ENCODE peak calls at places on chromosome 16, in four cellular contexts. M is GM23338, Z is fibroblast of lung, W is endothelial cell of umbilical vein. R is an unnamed sample.

GRCh38 chr16:74606521-74607309 is at the start of gene GLG1:
- DNase-seq in M (peak; percentile 95), Z (peak; percentile 90), W (peak; percentile 94), R (peak; percentile 97)

GRCh38 chr16:57750796-57751538 is 15.4 kb downstream of the KATNB1 start:
- DNase-seq in M (no peak), Z (no peak), W (no peak), R (no peak)

GRCh38 chr16:48950184-48950583 is 331.5 kb downstream of the CBLN1 start:
- DNase-seq in M (no peak), Z (peak; percentile 24), W (no peak), R (no peak)

GRCh38 chr16:87583453-87584131 is 18.7 kb upstream of the JPH3 start:
- DNase-seq in M (peak; percentile 50), Z (peak; percentile 76), W (peak; percentile 35), R (no peak)

GRCh38 chr16:5444181-5444580 is 346.6 kb upstream of the EEF2KMT start:
- DNase-seq in M (no peak), Z (no peak), W (no peak), R (no peak)

GRCh38 chr16:23948949-23949392 is 113.2 kb downstream of the PRKCB start:
- DNase-seq in M (no peak), Z (no peak), W (no peak), R (no peak)

GRCh38 chr16:82758406-82758805 is 131.6 kb downstream of the CDH13 start:
- DNase-seq in M (no peak), Z (no peak), W (no peak), R (no peak)

GRCh38 chr16:14405611-14406537 is 224.2 kb downstream of the PARN start:
- DNase-seq in M (peak; percentile 89), Z (no peak), W (no peak), R (peak; percentile 56)

GRCh38 chr16:46908540-46909372 is 24.6 kb downstream of the GPT2 start:
- DNase-seq in M (peak; percentile 93), Z (peak; percentile 50), W (peak; percentile 66), R (peak; percentile 79)

GRCh38 chr16:57131351-57131970 is 39.1 kb downstream of the CPNE2 start:
- DNase-seq in M (no peak), Z (no peak), W (no peak), R (no peak)

GRCh38 chr16:86509759-86510464 is 415 bp upstream of the FOXF1 start:
- DNase-seq in M (peak; percentile 80), Z (peak; percentile 93), W (peak; percentile 62), R (peak; percentile 87)

GRCh38 chr16:35690413-35690812 is 2231.0 kb downstream of the TP53TG3F start:
- DNase-seq in M (no peak), Z (no peak), W (no peak), R (no peak)

GRCh38 chr16:47774661-47775060 is 313.5 kb downstream of the PHKB start:
- DNase-seq in M (peak; percentile 55), Z (peak; percentile 11), W (no peak), R (peak; percentile 54)

GRCh38 chr16:7025616-7026190 is 306.9 kb upstream of the RBFOX1 start:
- DNase-seq in M (peak; percentile 76), Z (no peak), W (no peak), R (peak; percentile 92)

GRCh38 chr16:57598437-57598836 is 30.0 kb upstream of the ADGRG1 start:
- DNase-seq in M (no peak), Z (no peak), W (no peak), R (no peak)

GRCh38 chr16:56869513-56870270 is 4.7 kb downstream of the SLC12A3 start:
- DNase-seq in M (peak; percentile 75), Z (no peak), W (no peak), R (no peak)

GRCh38 chr16:24520983-24521382 is 18.4 kb upstream of the RBBP6 start:
- DNase-seq in M (no peak), Z (no peak), W (no peak), R (no peak)

GRCh38 chr16:70695351-70696070 is 9.7 kb upstream of the MTSS2 start:
- DNase-seq in M (peak; percentile 60), Z (peak; percentile 41), W (peak; percentile 86), R (no peak)

GRCh38 chr16:83045790-83046189 is 419.0 kb downstream of the CDH13 start:
- DNase-seq in M (no peak), Z (no peak), W (no peak), R (no peak)

GRCh38 chr16:13471036-13471435 is 448.9 kb upstream of the ERCC4 start:
- DNase-seq in M (peak; percentile 33), Z (no peak), W (no peak), R (peak; percentile 46)

GRCh38 chr16:68732068-68732680 is 4.9 kb upstream of the CDH1 start:
- DNase-seq in M (peak; percentile 74), Z (peak; percentile 36), W (no peak), R (peak; percentile 74)

GRCh38 chr16:15643453-15644305 is 725 bp upstream of the MARF1 start:
- DNase-seq in M (peak; percentile 57), Z (peak; percentile 60), W (peak; percentile 73), R (peak; percentile 77)

GRCh38 chr16:81424761-81425160 is 19.8 kb upstream of the CMIP start:
- DNase-seq in M (no peak), Z (no peak), W (no peak), R (no peak)

GRCh38 chr16:85227262-85227923 is 115.1 kb upstream of the CIBAR2 start:
- DNase-seq in M (no peak), Z (peak; percentile 87), W (no peak), R (no peak)

GRCh38 chr16:81946206-81946605 is 65.1 kb downstream of the SDR42E1 start:
- DNase-seq in M (no peak), Z (peak; percentile 68), W (no peak), R (no peak)

GRCh38 chr16:73778872-73779271 is 517.7 kb upstream of the PSMD7 start:
- DNase-seq in M (no peak), Z (no peak), W (no peak), R (no peak)

GRCh38 chr16:9666834-9667480 is 515.3 kb downstream of the GRIN2A start:
- DNase-seq in M (no peak), Z (no peak), W (no peak), R (no peak)

GRCh38 chr16:72829846-72830620 is 217.9 kb downstream of the ZFHX3 start:
- DNase-seq in M (no peak), Z (no peak), W (no peak), R (no peak)

GRCh38 chr16:87528690-87529579 is 36.1 kb upstream of the ZCCHC14 start:
- DNase-seq in M (no peak), Z (no peak), W (no peak), R (peak; percentile 31)

GRCh38 chr16:64754279-64754678 is 367.6 kb downstream of the CDH11 start:
- DNase-seq in M (no peak), Z (peak; percentile 59), W (no peak), R (no peak)

GRCh38 chr16:69691980-69692911 is 34.1 kb downstream of the NQO1 start:
- DNase-seq in M (no peak), Z (peak; percentile 45), W (no peak), R (peak; percentile 29)

GRCh38 chr16:83363521-83363920 is 444.3 kb upstream of the HSBP1 start:
- DNase-seq in M (no peak), Z (no peak), W (no peak), R (no peak)

GRCh38 chr16:64983983-64984382 is 137.9 kb downstream of the CDH11 start:
- DNase-seq in M (peak; percentile 83), Z (peak; percentile 86), W (peak; percentile 80), R (peak; percentile 81)

DNA sequence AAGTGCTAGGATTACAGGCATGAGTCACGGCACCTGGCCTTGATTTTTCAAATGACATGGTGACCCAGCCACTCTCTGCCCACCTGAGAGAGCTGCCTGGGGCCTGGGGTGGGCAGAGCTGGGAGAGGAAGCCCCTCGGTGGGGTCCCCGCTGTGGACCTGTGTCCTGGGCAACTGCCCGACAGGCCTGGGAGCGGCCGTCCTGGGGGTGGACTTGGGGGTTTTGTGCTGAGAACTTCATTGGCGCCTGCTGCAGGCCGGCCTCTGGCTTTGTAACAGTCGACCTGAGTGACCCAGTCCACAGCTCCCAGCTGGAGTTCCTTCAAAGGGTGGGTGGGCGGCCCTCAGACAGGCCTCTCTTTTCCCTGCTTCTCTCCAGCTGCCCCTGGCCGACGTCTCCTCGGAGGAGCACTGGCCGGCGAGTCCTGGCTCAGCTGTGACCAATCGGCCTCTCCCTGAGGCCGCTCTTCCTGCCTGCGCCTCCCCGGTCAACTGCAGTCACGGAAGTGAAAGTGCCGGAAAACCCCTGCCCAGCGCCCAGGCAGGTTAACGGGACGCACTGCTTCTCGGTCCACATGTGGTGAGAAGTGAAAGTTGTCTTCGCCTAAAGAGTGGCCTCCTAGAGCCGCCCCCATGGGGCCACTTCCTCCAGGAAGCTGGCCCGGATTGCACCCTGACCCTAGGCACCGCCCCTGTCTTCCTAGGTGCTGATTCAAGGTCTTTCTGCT is 5.5 kb downstream of the CBFA2T3 start:
- DNase-seq in M (no peak), Z (no peak), W (no peak), R (no peak)
- TF ChIP-seq EZH2 in M (no peak), Z (no peak), W (no peak), R (no peak)

GRCh38 chr16:2964416-2965223 is 545 bp downstream of the KREMEN2 start:
- DNase-seq in M (peak; percentile 95), Z (no peak), W (no peak), R (peak; percentile 79)
- TF ChIP-seq EZH2 in M (no peak), Z (peak; percentile 94), W (peak; percentile 91), R (peak; percentile 30)

GRCh38 chr16:67538666-67539101 is 10.1 kb downstream of the RIPOR1 start:
- DNase-seq in M (peak; percentile 42), Z (peak; percentile 76), W (peak; percentile 46), R (no peak)
- TF ChIP-seq EZH2 in M (no peak), Z (no peak), W (no peak), R (no peak)

GRCh38 chr16:1154291-1154886 is 1.5 kb downstream of the CACNA1H start:
- DNase-seq in M (peak; percentile 48), Z (peak; percentile 32), W (no peak), R (peak; percentile 42)
- TF ChIP-seq EZH2 in M (no peak), Z (peak; percentile 33), W (peak; percentile 79), R (no peak)